ENCODE peak calls at places on chromosomes 12 and 14, in ten cellular contexts. P is GM12891; M is foreskin fibroblast; O is T-helper 2 cell; L is AG10803; S is stimulated activated CD4-positive, alpha-beta T cell treated with anti-CD3 and anti-CD28 coated beads, Interleukin-2, amount 100 ng/mL, for 24 hours; Z is left cardiac atrium; B is activated CD4-positive, alpha-beta T cell treated with anti-CD3 and anti-CD28 coated beads, Interleukin-2, amount 10 ng/mL, durations not matched to agents 7 days and 5 days; U is Peyer's patch; C is fibroblast of the conjunctiva. I is an unnamed sample.

GRCh38 chr12:50066402-50066801 is 9.0 kb downstream of the ASIC1 start:
- DNase-seq in M (peak), Z (no peak), S (no peak), B (no peak), L (peak), U (no peak), O (no peak), P (no peak), C (peak), I (no peak)

GRCh38 chr12:111041091-111041490 is 120.7 kb upstream of the MYL2 start:
- DNase-seq in P (no peak), U (no peak), B (no peak), C (no peak), M (no peak), S (no peak), Z (no peak), O (no peak), L (no peak), I (no peak)

GRCh38 chr14:76312821-76313220 is 63.1 kb upstream of the ESRRB start:
- DNase-seq in P (no peak), M (no peak), O (no peak), S (no peak), U (no peak), L (no peak), Z (no peak), B (no peak), C (no peak), I (no peak)

GRCh38 chr14:90547250-90547649 is 150.4 kb downstream of the CALM1 start:
- DNase-seq in L (no peak), S (no peak), Z (no peak), M (no peak), C (no peak), U (no peak), P (no peak), B (no peak), O (no peak), I (no peak)

GRCh38 chr14:50688875-50689274 is 20.8 kb upstream of the SAV1 start:
- DNase-seq in S (no peak), Z (no peak), B (no peak), C (no peak), O (no peak), U (no peak), L (no peak), P (no peak), M (no peak), I (no peak)

GRCh38 chr14:67955241-67955640 is 135.7 kb downstream of the RAD51B start:
- DNase-seq in M (no peak), L (no peak), Z (no peak), O (no peak), C (no peak), P (no peak), S (no peak), B (no peak), U (no peak), I (no peak)

GRCh38 chr12:72313757-72314270 is 41.6 kb downstream of the TRHDE start:
- DNase-seq in L (no peak), C (no peak), U (no peak), M (no peak), B (no peak), O (no peak), P (no peak), Z (no peak), S (no peak), I (no peak)

GRCh38 chr12:76587428-76588178 is 28.0 kb upstream of the OSBPL8 start:
- DNase-seq in U (no peak), O (no peak), Z (no peak), B (no peak), C (no peak), S (no peak), P (no peak), L (peak), M (peak), I (no peak)

GRCh38 chr12:100656806-100657205 is 83.3 kb downstream of the GAS2L3 start:
- DNase-seq in Z (no peak), O (no peak), B (no peak), U (no peak), L (no peak), P (no peak), M (no peak), C (no peak), S (no peak), I (no peak)

GRCh38 chr12:53748072-53748840 is 3.5 kb downstream of the CISTR start:
- DNase-seq in S (no peak), O (no peak), U (no peak), P (no peak), B (no peak), Z (no peak), C (no peak), L (no peak), M (no peak), I (no peak)

I was measured in activated naive CD8-positive, alpha-beta T cell treated with anti-CD3 and anti-CD28 coated beads, Interleukin-2, amount 10 ng/mL, durations not matched to agents 7 days and 5 days.